ENCODE peak calls at places on chromosomes 3 and 15, in ten cellular contexts. X is GM06990, N is colonic mucosa, G is AG10803, R is fibroblast of villous mesenchyme, L is stomach, Y is kidney epithelial cell, E is uterus, A is epithelial cell of esophagus, Q is BJ. V is an unnamed sample.

GRCh38 chr15:43514241-43515057 is 3.0 kb upstream of the MAP1A start:
- DNase-seq in X (no peak), N (peak), G (peak), R (peak), L (no peak), Y (no peak), E (no peak), A (no peak), Q (no peak), V (peak)

GRCh38 chr3:133996251-133996661 is 33.5 kb downstream of the SLCO2A1 start:
- DNase-seq in X (no peak), N (no peak), G (no peak), R (no peak), L (no peak), Y (no peak), E (no peak), A (peak), Q (no peak), V (no peak)

GRCh38 chr3:189871384-189871783 is 240.2 kb downstream of the TP63 start:
- DNase-seq in X (no peak), N (no peak), G (no peak), R (no peak), L (no peak), Y (no peak), E (no peak), A (peak), Q (no peak), V (no peak)

GRCh38 chr3:13301295-13301987 is 118.7 kb downstream of the NUP210 start:
- DNase-seq in X (no peak), N (no peak), G (peak), R (peak), L (no peak), Y (peak), E (no peak), A (peak), Q (no peak), V (peak)

GRCh38 chr3:112619295-112619694 is 21.6 kb downstream of the CCDC80 start:
- DNase-seq in X (no peak), N (no peak), G (no peak), R (no peak), L (no peak), Y (no peak), E (no peak), A (peak), Q (no peak), V (no peak)

GRCh38 chr3:127184870-127185216 is 8.1 kb upstream of the PRR23E start:
- DNase-seq in X (no peak), N (no peak), G (no peak), R (no peak), L (no peak), Y (no peak), E (no peak), A (no peak), Q (no peak), V (no peak)

GRCh38 chr3:66376568-66376967 is 124.3 kb downstream of the LRIG1 start:
- DNase-seq in X (no peak), N (peak), G (peak), R (peak), L (no peak), Y (no peak), E (no peak), A (peak), Q (no peak), V (peak)

GRCh38 chr3:139491966-139492365 is 15.7 kb upstream of the RBP2 start:
- DNase-seq in X (no peak), N (no peak), G (no peak), R (no peak), L (no peak), Y (no peak), E (no peak), A (no peak), Q (no peak), V (peak)

GRCh38 chr3:43369404-43370345 is 83.3 kb downstream of the SNRK start:
- DNase-seq in X (no peak), N (no peak), G (no peak), R (no peak), L (no peak), Y (no peak), E (no peak), A (no peak), Q (no peak), V (no peak)

GRCh38 chr15:29631076-29632070 is 190.9 kb downstream of the TJP1 start:
- DNase-seq in X (no peak), N (peak), G (no peak), R (no peak), L (no peak), Y (no peak), E (no peak), A (no peak), Q (no peak), V (no peak)

GRCh38 chr3:54358969-54359648 is 236.8 kb downstream of the CACNA2D3 start:
- DNase-seq in X (no peak), N (no peak), G (no peak), R (no peak), L (no peak), Y (no peak), E (no peak), A (no peak), Q (no peak), V (no peak)

GRCh38 chr3:129348734-129349133 is 70.1 kb downstream of the HMCES start:
- DNase-seq in X (no peak), N (no peak), G (no peak), R (no peak), L (no peak), Y (no peak), E (no peak), A (no peak), Q (no peak), V (no peak)

GRCh38 chr3:3196148-3196861 is 16.8 kb upstream of the CRBN start:
- DNase-seq in X (no peak), N (no peak), G (no peak), R (peak), L (no peak), Y (no peak), E (no peak), A (peak), Q (no peak), V (no peak)

GRCh38 chr3:194397757-194398312 is 1.2 kb downstream of the GP5 start:
- DNase-seq in X (peak), N (no peak), G (no peak), R (no peak), L (no peak), Y (no peak), E (no peak), A (peak), Q (no peak), V (no peak)

GRCh38 chr3:39146611-39147373 is 6.6 kb downstream of the CSRNP1 start:
- DNase-seq in X (peak), N (peak), G (peak), R (peak), L (peak), Y (peak), E (peak), A (peak), Q (peak), V (peak)

GRCh38 chr3:62962656-62963055 is 87.4 kb upstream of the CADPS start:
- DNase-seq in X (no peak), N (no peak), G (no peak), R (no peak), L (no peak), Y (no peak), E (no peak), A (no peak), Q (no peak), V (no peak)

GRCh38 chr3:71166366-71166765 is 417.2 kb downstream of the FOXP1 start:
- DNase-seq in X (no peak), N (no peak), G (no peak), R (peak), L (no peak), Y (no peak), E (no peak), A (no peak), Q (no peak), V (no peak)

GRCh38 chr3:71168043-71168720 is 415.3 kb downstream of the FOXP1 start:
- DNase-seq in X (no peak), N (no peak), G (peak), R (peak), L (no peak), Y (no peak), E (no peak), A (no peak), Q (no peak), V (peak)

GRCh38 chr3:71166839-71167238 is 416.7 kb downstream of the FOXP1 start:
- DNase-seq in X (no peak), N (no peak), G (no peak), R (no peak), L (no peak), Y (no peak), E (no peak), A (no peak), Q (no peak), V (no peak)

GRCh38 chr3:71171246-71171645 is 412.3 kb downstream of the FOXP1 start:
- DNase-seq in X (no peak), N (no peak), G (no peak), R (no peak), L (no peak), Y (no peak), E (no peak), A (no peak), Q (no peak), V (no peak)

DNA sequence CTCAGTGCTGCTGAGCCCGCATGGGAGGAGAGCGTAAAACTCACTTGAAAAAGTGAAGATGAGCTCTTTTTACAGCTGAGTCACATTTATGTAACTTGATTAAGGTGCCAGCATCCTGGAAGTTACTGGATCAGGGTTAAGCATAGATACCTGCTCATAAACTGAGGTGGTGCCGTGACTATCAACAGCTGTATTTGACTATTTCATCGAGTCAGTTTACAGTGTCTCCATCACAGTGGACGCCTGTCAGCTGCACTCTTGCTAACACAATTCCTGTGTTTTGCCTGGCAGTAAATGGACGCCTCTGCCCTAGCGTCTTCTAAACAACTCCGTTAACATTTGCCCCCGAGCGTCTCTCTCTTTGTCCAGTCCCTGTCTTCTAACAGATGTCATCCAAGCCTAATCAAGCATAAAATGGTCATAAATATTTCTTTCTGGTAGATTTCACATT is 414.5 kb downstream of the FOXP1 start:
- DNase-seq in X (no peak), N (no peak), G (no peak), R (peak), L (no peak), Y (no peak), E (no peak), A (no peak), Q (no peak), V (peak)
- H3K4me3 ChIP-seq in X (no peak), N (no peak), G (no peak), R (no peak), L (no peak), Y (no peak), E (peak), A (no peak), Q (no peak), V (no peak)

GRCh38 chr3:151426337-151426648 is 34.6 kb downstream of the IGSF10 start:
- DNase-seq in X (peak), N (no peak), G (no peak), R (no peak), L (no peak), Y (no peak), E (no peak), A (no peak), Q (no peak), V (no peak)
- TF ChIP-seq CTCF in X (no peak), N (no peak), G (peak), R (no peak), L (no peak), Y (peak), E (no peak), A (peak), Q (no peak), V (no peak)

GRCh38 chr15:40338041-40338657 is 2.6 kb downstream of the CCDC9B start:
- DNase-seq in X (peak), N (peak), G (peak), R (peak), L (peak), Y (no peak), E (peak), A (peak), Q (no peak), V (peak)
- H3K4me3 ChIP-seq in X (no peak), N (no peak), G (peak), R (no peak), L (peak), Y (peak), E (no peak), A (no peak), Q (no peak), V (peak)

DNA sequence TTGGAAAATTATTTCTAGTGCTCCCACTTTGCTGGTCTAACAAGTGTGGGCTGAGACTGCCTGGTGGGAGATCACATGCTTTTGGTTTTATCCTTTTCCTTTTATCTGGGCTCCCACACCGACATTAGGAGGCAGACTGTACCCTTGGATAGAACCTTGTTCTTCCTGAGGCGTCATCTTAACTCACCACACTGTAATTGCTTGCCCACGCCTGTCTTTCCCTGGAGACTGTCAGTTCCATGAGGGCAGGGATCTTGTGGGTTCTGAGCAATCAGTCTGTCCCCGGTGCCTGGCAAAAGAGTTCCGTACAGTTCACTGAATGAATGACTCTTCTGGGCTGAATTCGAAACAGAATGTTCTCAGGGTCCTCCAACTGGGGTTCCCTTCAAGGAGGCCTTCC is 124.6 kb upstream of the ABHD17C start:
- DNase-seq in X (no peak), N (no peak), G (no peak), R (no peak), L (peak), Y (no peak), E (no peak), A (peak), Q (no peak), V (no peak)
- TF ChIP-seq CTCF in X (no peak), N (no peak), G (no peak), R (no peak), L (no peak), Y (no peak), E (no peak), A (no peak), Q (no peak), V (no peak)

GRCh38 chr15:70530035-70530499 is 233.3 kb downstream of the UACA start:
- DNase-seq in X (no peak), N (no peak), G (no peak), R (no peak), L (no peak), Y (no peak), E (no peak), A (no peak), Q (no peak), V (no peak)
- H3K4me3 ChIP-seq in X (no peak), N (no peak), G (no peak), R (no peak), L (no peak), Y (no peak), E (no peak), A (no peak), Q (no peak), V (no peak)